ENCODE peak calls at places on chromosome 6, in six cellular contexts. Q is NCI-H460; L is GM13976; D is CD4-positive, alpha-beta T cell; G is HFF-Myc; Y is frontal cortex. T is an unnamed sample.

GRCh38 chr6:68343901-68344300 is 291.2 kb upstream of the ADGRB3 start:
- DNase-seq in L (no peak), Q (peak; percentile 61), G (no peak), D (no peak), Y (no peak), T (no peak)

GRCh38 chr6:1636272-1636825 is 26.6 kb downstream of the FOXC1 start:
- DNase-seq in G (no peak), Y (no peak), Q (no peak), L (no peak), D (no peak), T (no peak)

GRCh38 chr6:135722679-135723078 is 128.8 kb upstream of the PDE7B start:
- DNase-seq in Q (peak; percentile 11), L (peak; percentile 7), Y (no peak), G (peak; percentile 40), D (no peak), T (no peak)

GRCh38 chr6:160960839-160961238 is 30.7 kb upstream of the MAP3K4 start:
- DNase-seq in Y (no peak), L (no peak), Q (no peak), D (no peak), G (no peak), T (no peak)

GRCh38 chr6:143427109-143427817 is 23.2 kb downstream of the ADAT2 start:
- DNase-seq in G (peak; percentile 44), Y (no peak), D (peak; percentile 63), L (peak; percentile 75), Q (peak; percentile 33), T (peak; percentile 61)

GRCh38 chr6:135062735-135063134 is 8.1 kb upstream of the HBS1L start:
- DNase-seq in D (no peak), Y (no peak), G (no peak), Q (no peak), L (no peak), T (no peak)

GRCh38 chr6:34964564-34964963 is 75.5 kb downstream of the ANKS1A start:
- DNase-seq in G (no peak), Q (no peak), Y (no peak), L (no peak), D (no peak), T (no peak)

GRCh38 chr6:35188886-35189285 is 24.9 kb upstream of the SCUBE3 start:
- DNase-seq in G (no peak), L (no peak), Q (no peak), D (no peak), Y (no peak), T (no peak)

GRCh38 chr6:6588064-6588923 is at the start of gene LY86:
- DNase-seq in Q (no peak), D (no peak), Y (no peak), L (peak; percentile 54), G (no peak), T (no peak)

GRCh38 chr6:161074496-161075140 is 83.0 kb downstream of the MAP3K4 start:
- DNase-seq in Q (no peak), L (no peak), D (no peak), Y (no peak), G (no peak), T (no peak)

GRCh38 chr6:95109212-95109611 is 468.1 kb upstream of the MANEA start:
- DNase-seq in G (no peak), Q (no peak), D (no peak), L (no peak), Y (no peak), T (no peak)

GRCh38 chr6:41372526-41373366 is 37.3 kb downstream of the NCR2 start:
- DNase-seq in D (no peak), Y (no peak), L (peak; percentile 38), G (no peak), Q (no peak), T (no peak)

GRCh38 chr6:17450825-17451224 is 57.4 kb downstream of the CAP2 start:
- DNase-seq in L (no peak), D (no peak), G (no peak), Q (no peak), Y (no peak), T (no peak)

GRCh38 chr6:145099713-145100112 is 635.6 kb downstream of the EPM2A start:
- DNase-seq in D (no peak), Y (no peak), L (no peak), G (no peak), Q (no peak), T (no peak)

GRCh38 chr6:169792306-169793015 is 41.0 kb downstream of the ERMARD start:
- DNase-seq in G (no peak), D (no peak), L (no peak), Q (no peak), Y (no peak), T (no peak)

GRCh38 chr6:3259491-3259958 is 778 bp downstream of the PSMG4 start:
- DNase-seq in L (no peak), Q (no peak), D (peak; percentile 11), Y (no peak), G (no peak), T (no peak)

GRCh38 chr6:24847402-24847801 is 48.7 kb upstream of the ARMH2 start:
- DNase-seq in L (no peak), G (no peak), Y (no peak), Q (no peak), D (no peak), T (no peak)

GRCh38 chr6:25369450-25370086 is 90.4 kb downstream of the CARMIL1 start:
- DNase-seq in D (no peak), Q (no peak), G (no peak), Y (no peak), L (no peak), T (no peak)

T was measured in T-helper 9 cell.